ENCODE peak calls at places on chromosomes 5 and 9, in five cellular contexts. Z is K562, J is uterus, H is breast epithelium, L is mucosa of descending colon. I is an unnamed sample.
A peak's percentile ranks its signal among the peaks of the same experiment; 100 is the strongest.

GRCh38 chr5:66472010-66472409 is 124.2 kb upstream of the MAST4 start:
- DNase-seq in Z (no peak), J (no peak), H (no peak), L (no peak), I (no peak)

GRCh38 chr5:58197875-58198274 is 262.0 kb downstream of the PLK2 start:
- DNase-seq in Z (no peak), J (no peak), H (no peak), L (no peak), I (no peak)

GRCh38 chr5:63962345-63962744 is at the start of gene HTR1A:
- DNase-seq in Z (no peak), J (no peak), H (no peak), L (no peak), I (no peak)

GRCh38 chr5:55064523-55064922 is 37.9 kb upstream of the GZMA start:
- DNase-seq in Z (no peak), J (no peak), H (no peak), L (no peak), I (no peak)

GRCh38 chr9:4855861-4856260 is 63.1 kb downstream of the RCL1 start:
- DNase-seq in Z (no peak), J (no peak), H (no peak), L (no peak), I (no peak)

GRCh38 chr9:100813871-100814270 is 214.7 kb upstream of the PLPPR1 start:
- DNase-seq in Z (no peak), J (no peak), H (no peak), L (no peak), I (no peak)

GRCh38 chr9:111805841-111806241 is 11.1 kb upstream of the SHOC1 start:
- DNase-seq in Z (no peak), J (no peak), H (no peak), L (no peak), I (no peak)

GRCh38 chr5:93909356-93909755 is 168.0 kb upstream of the POU5F2 start:
- DNase-seq in Z (no peak), J (no peak), H (no peak), L (no peak), I (no peak)

GRCh38 chr5:160469156-160470144 is 47.8 kb downstream of the PTTG1 start:
- DNase-seq in Z (no peak), J (no peak), H (no peak), L (no peak), I (no peak)

GRCh38 chr9:2016411-2017208 is 1.5 kb downstream of the SMARCA2 start:
- DNase-seq in Z (peak; percentile 79), J (peak; percentile 77), H (peak; percentile 82), L (peak; percentile 89), I (peak; percentile 34)

GRCh38 chr5:155313518-155313917 is 300.0 kb downstream of the KIF4B start:
- DNase-seq in Z (no peak), J (no peak), H (no peak), L (no peak), I (no peak)

GRCh38 chr5:72246954-72247442 is 73.0 kb downstream of the MRPS27 start:
- DNase-seq in Z (no peak), J (no peak), H (no peak), L (no peak), I (no peak)

GRCh38 chr5:166014256-166014655 is 2277.2 kb upstream of the WWC1 start:
- DNase-seq in Z (no peak), J (no peak), H (no peak), L (no peak), I (no peak)

GRCh38 chr5:138611295-138612220 is 36.4 kb upstream of the HSPA9 start:
- DNase-seq in Z (peak; percentile 61), J (peak; percentile 29), H (no peak), L (no peak), I (no peak)

GRCh38 chr5:36660397-36661049 is 54.1 kb downstream of the SLC1A3 start:
- DNase-seq in Z (no peak), J (no peak), H (peak; percentile 67), L (no peak), I (peak; percentile 52)

GRCh38 chr5:475704-476101 is 32.7 kb downstream of the EXOC3 start:
- DNase-seq in Z (no peak), J (no peak), H (no peak), L (peak; percentile 51), I (no peak)

GRCh38 chr9:91422832-91423711 is 560 bp downstream of the NFIL3 start:
- DNase-seq in Z (peak; percentile 54), J (peak; percentile 80), H (peak; percentile 77), L (peak; percentile 75), I (peak; percentile 53)

GRCh38 chr9:105700598-105701544 is 6.5 kb downstream of the TMEM38B start:
- DNase-seq in Z (no peak), J (no peak), H (no peak), L (no peak), I (no peak)

GRCh38 chr9:2344436-2344835 is 277.2 kb upstream of the VLDLR start:
- DNase-seq in Z (no peak), J (no peak), H (no peak), L (no peak), I (no peak)

GRCh38 chr9:94979904-94980507 is 253.5 kb downstream of the AOPEP start:
- DNase-seq in Z (no peak), J (no peak), H (no peak), L (no peak), I (no peak)

GRCh38 chr5:114999176-114999575 is 170.5 kb downstream of the TRIM36 start:
- DNase-seq in Z (no peak), J (no peak), H (no peak), L (no peak), I (no peak)

GRCh38 chr9:117413346-117414219 is 1.3 kb downstream of the ASTN2 start:
- DNase-seq in Z (no peak), J (no peak), H (no peak), L (no peak), I (no peak)

GRCh38 chr5:71769265-71769664 is 50.2 kb downstream of the CARTPT start:
- DNase-seq in Z (no peak), J (no peak), H (no peak), L (no peak), I (no peak)

GRCh38 chr9:33211695-33212393 is 28.1 kb upstream of the SPINK4 start:
- DNase-seq in Z (no peak), J (no peak), H (no peak), L (no peak), I (no peak)

GRCh38 chr5:164597293-164597900 is 1092.0 kb downstream of the MAT2B start:
- DNase-seq in Z (no peak), J (no peak), H (no peak), L (no peak), I (peak; percentile 36)

GRCh38 chr9:8329561-8330283 is 530.1 kb upstream of the DMAC1 start:
- DNase-seq in Z (no peak), J (no peak), H (no peak), L (no peak), I (no peak)

GRCh38 chr5:165457854-165458481 is 1952.5 kb downstream of the MAT2B start:
- DNase-seq in Z (no peak), J (no peak), H (no peak), L (no peak), I (no peak)

GRCh38 chr9:127711226-127711701 is 4.2 kb downstream of the PTRH1 start:
- DNase-seq in Z (no peak), J (no peak), H (no peak), L (no peak), I (no peak)

GRCh38 chr5:88719434-88719833 is 163.6 kb downstream of the MEF2C start:
- DNase-seq in Z (no peak), J (no peak), H (no peak), L (no peak), I (no peak)

GRCh38 chr9:132602207-132602606 is 19.8 kb downstream of the BARHL1 start:
- DNase-seq in Z (no peak), J (no peak), H (no peak), L (no peak), I (no peak)

GRCh38 chr9:100167176-100167575 is 68.1 kb downstream of the INVS start:
- DNase-seq in Z (no peak), J (no peak), H (no peak), L (no peak), I (no peak)

GRCh38 chr9:131470581-131470991 is 32.1 kb upstream of the POMT1 start:
- DNase-seq in Z (no peak), J (no peak), H (no peak), L (no peak), I (peak; percentile 14)

GRCh38 chr5:130295235-130295634 is 391.0 kb downstream of the CHSY3 start:
- DNase-seq in Z (no peak), J (no peak), H (no peak), L (no peak), I (no peak)

GRCh38 chr5:26492835-26493459 is 545.4 kb downstream of the CDH9 start:
- DNase-seq in Z (no peak), J (no peak), H (no peak), L (no peak), I (peak; percentile 6)

GRCh38 chr5:26329562-26330189 is 708.7 kb downstream of the CDH9 start:
- DNase-seq in Z (no peak), J (no peak), H (no peak), L (no peak), I (no peak)

GRCh38 chr5:175642998-175643397 is 14.9 kb upstream of the HRH2 start:
- DNase-seq in Z (no peak), J (no peak), H (no peak), L (no peak), I (no peak)

GRCh38 chr9:110256142-110256391 is 240 bp downstream of the TXN start:
- DNase-seq in Z (no peak), J (no peak), H (no peak), L (no peak), I (no peak)
- H3K4me1 ChIP-seq in Z (peaks cover 39% of the 10 kb centered on the region), J (peaks cover 3% of the 10 kb centered on the region), H (no peaks in the 10 kb centered on the region), L (peaks cover 43% of the 10 kb centered on the region), I (peaks cover 43% of the 10 kb centered on the region)

GRCh38 chr9:128828267-128828666 is 1.3 kb downstream of the SPOUT1 start:
- DNase-seq in Z (no peak), J (no peak), H (no peak), L (no peak), I (no peak)
- TF ChIP-seq CTCF in Z (no peak), J (no peak), H (no peak), L (no peak), I (no peak)

GRCh38 chr9:19379283-19379682 is 753 bp downstream of the RPS6 start:
- DNase-seq in Z (no peak), J (no peak), H (no peak), L (no peak), I (no peak)
- H3K36me3 ChIP-seq in Z (peaks cover 56% of the 10 kb centered on the region), J (no peaks in the 10 kb centered on the region), H (peaks cover 7% of the 10 kb centered on the region), L (peaks cover 5% of the 10 kb centered on the region), I (peaks cover 1% of the 10 kb centered on the region)

DNA sequence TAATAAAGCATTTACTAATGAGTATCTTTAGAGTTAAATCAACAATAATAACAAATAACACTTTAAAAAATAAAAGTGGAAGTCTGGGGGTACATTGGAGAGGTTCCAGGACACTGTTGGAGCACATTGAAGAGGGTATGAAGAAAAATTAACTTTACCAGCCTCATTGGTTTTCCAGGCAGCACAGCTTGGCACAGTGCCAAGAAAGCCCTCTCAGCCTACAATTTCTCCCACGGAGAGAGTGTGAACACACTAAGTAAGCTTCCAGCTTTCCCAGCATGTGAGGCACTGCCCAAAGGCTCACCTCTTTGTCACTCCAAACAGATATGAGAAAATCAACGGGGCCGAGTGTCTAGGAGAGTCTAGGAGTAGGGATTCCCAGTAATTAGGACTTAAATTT is 1912.8 kb upstream of the NUDT12 start:
- DNase-seq in Z (no peak), J (no peak), H (no peak), L (no peak), I (no peak)
- H3K4me1 ChIP-seq in Z (no peaks in the 10 kb centered on the region), J (no peaks in the 10 kb centered on the region), H (no peaks in the 10 kb centered on the region), L (no peaks in the 10 kb centered on the region), I (no peaks in the 10 kb centered on the region)

I was measured in Caco-2.